ENCODE peak calls at places on chromosomes 11 and 22, in four cellular contexts. X is GM12878, B is K562, M is HepG2. S is an unnamed sample.

GRCh38 chr11:79067355-79067685 is 373.5 kb downstream of the TENM4 start:
- DNase-seq in X (no peak), M (no peak), B (no peak), S (no peak)

GRCh38 chr11:112962854-112963367 is 1.7 kb downstream of the NCAM1 start:
- DNase-seq in B (no peak), X (no peak), M (no peak), S (peak; percentile 85)

GRCh38 chr11:44011797-44012196 is 36.0 kb upstream of the ACCSL start:
- DNase-seq in B (no peak), M (no peak), X (no peak), S (no peak)

GRCh38 chr11:125401746-125402145 is 94.3 kb downstream of the FEZ1 start:
- DNase-seq in B (no peak), M (no peak), X (no peak), S (no peak)

GRCh38 chr11:58905141-58905715 is 34.1 kb upstream of the GLYATL1 start:
- DNase-seq in M (no peak), B (no peak), X (no peak), S (peak; percentile 75)

GRCh38 chr11:63768232-63769043 is at the start of gene ZFTA:
- DNase-seq in M (no peak), B (peak; percentile 81), X (no peak), S (peak; percentile 98)

GRCh38 chr11:45318516-45318915 is 32.4 kb upstream of the SYT13 start:
- DNase-seq in B (no peak), X (no peak), M (no peak), S (no peak)

GRCh38 chr11:85257837-85258236 is 369.3 kb downstream of the DLG2 start:
- DNase-seq in B (no peak), X (no peak), M (no peak), S (no peak)

GRCh38 chr11:60840711-60841430 is 1.0 kb upstream of the CCDC86 start:
- DNase-seq in M (no peak), B (no peak), X (no peak), S (no peak)

GRCh38 chr22:32063701-32064100 is 20.6 kb downstream of the SLC5A1 start:
- DNase-seq in M (no peak), B (no peak), X (no peak), S (no peak)

GRCh38 chr11:93031386-93031785 is 61.9 kb downstream of the MTNR1B start:
- DNase-seq in B (no peak), X (no peak), M (no peak), S (no peak)

GRCh38 chr11:35035894-35036408 is 103.0 kb upstream of the CD44 start:
- DNase-seq in M (no peak), B (no peak), X (peak; percentile 85), S (no peak)

GRCh38 chr11:134139873-134140331 is 71.0 kb downstream of the JAM3 start:
- DNase-seq in M (peak; percentile 58), X (peak; percentile 25), B (peak; percentile 46), S (peak; percentile 83)

GRCh38 chr11:118251858-118252652 is at the start of gene MPZL3:
- DNase-seq in X (peak; percentile 85), M (peak; percentile 91), B (peak; percentile 82), S (peak; percentile 74)

GRCh38 chr22:47176573-47177333 is 414.3 kb downstream of the TBC1D22A start:
- DNase-seq in B (no peak), X (no peak), M (no peak), S (no peak)

GRCh38 chr22:35547993-35548761 is 7.5 kb downstream of the RASD2 start:
- DNase-seq in X (no peak), M (no peak), B (peak; percentile 30), S (no peak)

GRCh38 chr11:40187092-40187403 is 1272.4 kb downstream of the LRRC4C start:
- DNase-seq in X (no peak), M (no peak), B (no peak), S (no peak)

GRCh38 chr11:6431861-6432260 is 8.9 kb downstream of the HPX start:
- DNase-seq in X (no peak), B (no peak), M (no peak), S (no peak)

GRCh38 chr22:17566776-17567175 is 3.5 kb downstream of the SLC25A18 start:
- DNase-seq in B (no peak), M (no peak), X (no peak), S (no peak)

GRCh38 chr11:2126520-2127085 is 12.6 kb downstream of the IGF2 start:
- DNase-seq in B (no peak), M (no peak), X (no peak), S (no peak)

GRCh38 chr11:46293616-46294015 is 16.2 kb downstream of the CREB3L1 start:
- DNase-seq in M (no peak), B (no peak), X (no peak), S (no peak)

GRCh38 chr11:118789501-118790356 is 1.2 kb downstream of the DDX6 start:
- DNase-seq in X (peak; percentile 19), M (no peak), B (peak; percentile 38), S (no peak)

GRCh38 chr22:29580200-29580810 is 608 bp downstream of the NIPSNAP1 start:
- DNase-seq in X (no peak), B (no peak), M (peak; percentile 92), S (peak; percentile 62)

GRCh38 chr22:45151503-45151902 is 12.2 kb upstream of the NUP50 start:
- DNase-seq in M (no peak), B (no peak), X (no peak), S (no peak)

GRCh38 chr22:45144928-45145327 is 18.8 kb upstream of the NUP50 start:
- DNase-seq in M (no peak), B (no peak), X (no peak), S (no peak)

GRCh38 chr22:45150139-45150538 is 13.6 kb upstream of the NUP50 start:
- DNase-seq in B (no peak), X (no peak), M (no peak), S (no peak)

GRCh38 chr22:45154383-45154782 is 9.3 kb upstream of the NUP50 start:
- DNase-seq in M (no peak), X (no peak), B (no peak), S (no peak)

GRCh38 chr22:45149671-45150070 is 14.1 kb upstream of the NUP50 start:
- DNase-seq in B (no peak), X (no peak), M (no peak), S (no peak)
- TF ChIP-seq FOXM1 in B (no peak), X (no peak), M (no peak), S (no peak)

DNA sequence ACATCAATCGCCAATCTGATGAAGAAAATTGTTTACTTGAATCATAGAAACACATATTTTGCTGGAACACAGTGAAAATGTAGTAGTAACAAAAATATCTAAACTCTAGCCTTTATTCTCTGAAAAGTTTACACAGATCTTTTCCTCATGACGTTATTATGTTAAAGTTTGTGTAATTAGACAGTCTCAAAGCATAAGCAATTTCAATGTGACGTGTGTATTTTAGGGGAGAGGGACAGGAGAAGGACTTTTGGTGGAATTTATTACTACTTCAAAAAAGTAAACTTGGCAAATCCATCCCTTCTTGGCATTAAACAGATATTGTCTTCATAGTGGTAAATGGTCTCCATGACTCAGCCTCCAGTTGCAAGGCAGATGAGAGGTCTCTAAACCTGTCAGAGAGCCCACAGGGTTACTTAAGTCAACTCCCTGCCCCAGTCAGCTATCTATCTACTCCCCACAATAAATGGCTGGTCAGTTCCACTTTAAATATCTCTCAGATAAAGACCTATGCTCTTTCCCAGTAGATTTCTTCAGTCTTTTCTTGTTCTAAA is 249.7 kb upstream of the UBASH3B start:
- DNase-seq in M (no peak), B (no peak), X (no peak), S (no peak)
- TF ChIP-seq SIN3A in M (no peak), B (no peak), X (no peak), S (no peak)

DNA sequence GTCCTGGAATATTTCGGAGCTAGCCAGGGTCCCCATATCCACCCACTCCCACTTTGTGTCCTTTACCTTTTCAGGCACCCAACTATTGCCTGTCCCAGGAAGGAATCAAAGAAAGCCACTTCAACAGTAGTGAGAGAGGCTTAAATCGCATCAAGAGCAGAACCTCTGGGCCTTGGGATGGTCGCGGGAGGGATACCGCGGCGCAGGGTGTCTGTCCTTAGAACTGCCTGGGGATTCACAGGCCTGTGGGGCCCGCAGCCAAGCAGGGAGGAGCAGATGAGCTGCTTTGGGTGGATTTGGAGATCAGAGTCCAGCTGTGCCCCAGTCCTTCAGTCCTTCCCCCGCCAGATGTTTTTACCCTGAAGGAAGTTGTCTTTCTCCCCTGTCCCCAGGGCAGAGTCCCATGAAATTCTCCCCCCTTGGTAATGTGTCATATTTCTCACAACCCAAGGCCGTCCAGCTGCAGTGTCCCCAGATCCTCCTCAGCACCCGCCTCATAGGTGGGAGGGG is 13.5 kb downstream of the SLCO2B1 start:
- DNase-seq in B (no peak), M (peak; percentile 47), X (no peak), S (no peak)
- TF ChIP-seq FOXM1 in B (no peak), M (no peak), X (no peak), S (no peak)

GRCh38 chr11:64878223-64878493 is 263 bp downstream of the EHD1 start:
- DNase-seq in B (no peak), M (no peak), X (no peak), S (no peak)
- TF ChIP-seq SIN3A in B (no peak), M (no peak), X (no peak), S (no peak)

GRCh38 chr22:26576026-26576680 is 13.8 kb downstream of the TPST2 start:
- DNase-seq in M (no peak), B (no peak), X (no peak), S (no peak)
- TF ChIP-seq FOXM1 in M (no peak), B (no peak), X (no peak), S (no peak)

GRCh38 chr11:36508743-36509142 is 1.3 kb downstream of the TRAF6 start:
- DNase-seq in B (no peak), M (no peak), X (no peak), S (peak; percentile 12)

GRCh38 chr11:36510567-36511020 is 522 bp upstream of the TRAF6 start:
- DNase-seq in M (no peak), B (no peak), X (no peak), S (no peak)

GRCh38 chr11:36507824-36508489 is 2.1 kb downstream of the TRAF6 start:
- DNase-seq in X (no peak), B (no peak), M (no peak), S (no peak)

GRCh38 chr11:36509694-36510566 is at the start of gene TRAF6:
- DNase-seq in B (peak; percentile 85), X (no peak), M (peak; percentile 71), S (peak; percentile 95)

GRCh38 chr11:36509265-36509664 is 807 bp downstream of the TRAF6 start:
- DNase-seq in M (no peak), X (no peak), B (peak; percentile 59), S (peak; percentile 34)
- TF ChIP-seq SIN3A in M (no peak), X (no peak), B (no peak), S (no peak)